ENCODE peak calls at places on chromosome 12, in four cellular contexts. Z, B, E and K are unnamed samples.

GRCh38 chr12:106214576-106214975 is 33.2 kb downstream of the CKAP4 start:
- DNase-seq in Z (no peak), B (no peak), E (no peak), K (no peak)

GRCh38 chr12:88182431-88182830 is 40.3 kb downstream of the TMTC3 start:
- DNase-seq in Z (no peak), B (no peak), E (no peak), K (no peak)

GRCh38 chr12:53960187-53961024 is 5.7 kb downstream of the HOXC12 start:
- DNase-seq in Z (no peak), B (no peak), E (no peak), K (no peak)

GRCh38 chr12:30041096-30041495 is 257.4 kb upstream of the TMTC1 start:
- DNase-seq in Z (no peak), B (no peak), E (no peak), K (no peak)

GRCh38 chr12:129049917-129050316 is 196.6 kb downstream of the GLT1D1 start:
- DNase-seq in Z (no peak), B (peak), E (no peak), K (no peak)

GRCh38 chr12:56957229-56958052 is at the start of gene RDH16:
- DNase-seq in Z (no peak), B (no peak), E (no peak), K (no peak)

GRCh38 chr12:19783547-19784444 is 344.5 kb downstream of the AEBP2 start:
- DNase-seq in Z (no peak), B (no peak), E (no peak), K (no peak)

GRCh38 chr12:15613981-15614380 is 175.2 kb downstream of the EPS8 start:
- DNase-seq in Z (no peak), B (no peak), E (no peak), K (no peak)

GRCh38 chr12:116891019-116891418 is 9.8 kb upstream of the HRK start:
- DNase-seq in Z (no peak), B (no peak), E (no peak), K (no peak)

GRCh38 chr12:27709932-27710591 is 570 bp upstream of the MRPS35 start:
- DNase-seq in Z (no peak), B (no peak), E (peak), K (no peak)

GRCh38 chr12:130014485-130014807 is 110.6 kb upstream of the TMEM132D start:
- DNase-seq in Z (no peak), B (no peak), E (no peak), K (no peak)

GRCh38 chr12:46390881-46391280 is 18.3 kb upstream of the SLC38A2 start:
- DNase-seq in Z (peak), B (no peak), E (no peak), K (no peak)

GRCh38 chr12:90958995-90959394 is 4.0 kb upstream of the CCER1 start:
- DNase-seq in Z (no peak), B (peak), E (peak), K (no peak)

GRCh38 chr12:20403230-20403629 is 34.9 kb downstream of the PDE3A start:
- DNase-seq in Z (no peak), B (no peak), E (no peak), K (no peak)

GRCh38 chr12:230925-231671 is 17.1 kb upstream of the SLC6A12 start:
- DNase-seq in Z (no peak), B (no peak), E (no peak), K (peak)

GRCh38 chr12:123064356-123064755 is 83.9 kb downstream of the ARL6IP4 start:
- DNase-seq in Z (no peak), B (no peak), E (no peak), K (no peak)

GRCh38 chr12:34299802-34300193 is 277.5 kb downstream of the ALG10 start:
- DNase-seq in Z (no peak), B (no peak), E (no peak), K (no peak)

GRCh38 chr12:50073712-50074111 is 11.4 kb upstream of the SMARCD1 start:
- DNase-seq in Z (no peak), B (no peak), E (no peak), K (no peak)

GRCh38 chr12:80838024-80838658 is 99.6 kb downstream of the LIN7A start:
- DNase-seq in Z (no peak), B (no peak), E (no peak), K (no peak)

GRCh38 chr12:113684908-113685512 is 213.3 kb upstream of the LHX5 start:
- DNase-seq in Z (no peak), B (no peak), E (no peak), K (no peak)

GRCh38 chr12:53758081-53758769 is 6.4 kb upstream of the CISTR start:
- DNase-seq in Z (no peak), B (no peak), E (no peak), K (no peak)

GRCh38 chr12:66290716-66291200 is 11.5 kb upstream of the HELB start:
- DNase-seq in Z (peak), B (no peak), E (no peak), K (no peak)

GRCh38 chr12:121117226-121117777 is 15.4 kb upstream of the P2RX7 start:
- DNase-seq in Z (no peak), B (no peak), E (no peak), K (no peak)

GRCh38 chr12:31018106-31018890 is 55.4 kb upstream of the DDX11 start:
- DNase-seq in Z (no peak), B (no peak), E (no peak), K (no peak)

GRCh38 chr12:46154221-46154975 is 114.4 kb downstream of the SLC38A1 start:
- DNase-seq in Z (no peak), B (no peak), E (peak), K (peak)

GRCh38 chr12:92362785-92363184 is 217.1 kb upstream of the BTG1 start:
- DNase-seq in Z (peak), B (peak), E (no peak), K (no peak)

GRCh38 chr12:95877622-95878021 is 18.9 kb downstream of the SNRPF start:
- DNase-seq in Z (no peak), B (no peak), E (no peak), K (no peak)

GRCh38 chr12:62654558-62655241 is 188.1 kb downstream of the MON2 start:
- DNase-seq in Z (no peak), B (no peak), E (no peak), K (no peak)

GRCh38 chr12:9760699-9761406 is at the start of gene CD69:
- DNase-seq in Z (peak), B (peak), E (peak), K (no peak)

GRCh38 chr12:50188875-50189575 is 21.9 kb upstream of the CERS5 start:
- DNase-seq in Z (peak), B (no peak), E (peak), K (no peak)

GRCh38 chr12:116910645-116911449 is at the start of gene FBXW8:
- DNase-seq in Z (peak), B (peak), E (peak), K (peak)

GRCh38 chr12:53499261-53500118 is at the start of gene MAP3K12:
- DNase-seq in Z (peak), B (peak), E (peak), K (no peak)